ENCODE peak calls at places on chromosomes 11 and 22, in seven cellular contexts. One of them, this sample, is unnamed.
A peak's percentile ranks its signal among the peaks of the same experiment; 100 is the strongest.

GRCh38 chr11:71070490-71071455 is 181.6 kb downstream of the SHANK2 start:
- DNase-seq in ovary: no peak
- DNase-seq in thoracic aorta: no peak
- DNase-seq in testis: no peak
- DNase-seq in OCI-LY7: no peak
- DNase-seq in mucosa of descending colon: no peak
- DNase-seq in HepG2: no peak
- DNase-seq in this sample: no peak

GRCh38 chr22:29480512-29481264 is 670 bp downstream of the NEFH start:
- DNase-seq in ovary: peak; percentile 73
- DNase-seq in thoracic aorta: no peak
- DNase-seq in testis: peak; percentile 82
- DNase-seq in OCI-LY7: no peak
- DNase-seq in mucosa of descending colon: no peak
- DNase-seq in HepG2: no peak
- DNase-seq in this sample: no peak

GRCh38 chr22:21087119-21087518 is 41.4 kb downstream of the LRRC74B start:
- DNase-seq in ovary: no peak
- DNase-seq in thoracic aorta: no peak
- DNase-seq in testis: no peak
- DNase-seq in OCI-LY7: no peak
- DNase-seq in mucosa of descending colon: no peak
- DNase-seq in HepG2: no peak
- DNase-seq in this sample: no peak

GRCh38 chr11:71300187-71300586 is 47.8 kb upstream of the SHANK2 start:
- DNase-seq in ovary: no peak
- DNase-seq in thoracic aorta: no peak
- DNase-seq in testis: no peak
- DNase-seq in OCI-LY7: no peak
- DNase-seq in mucosa of descending colon: no peak
- DNase-seq in HepG2: no peak
- DNase-seq in this sample: no peak

GRCh38 chr11:118953265-118953664 is 2.8 kb upstream of the UPK2 start:
- DNase-seq in ovary: no peak
- DNase-seq in thoracic aorta: no peak
- DNase-seq in testis: peak; percentile 29
- DNase-seq in OCI-LY7: peak; percentile 42
- DNase-seq in mucosa of descending colon: no peak
- DNase-seq in HepG2: no peak
- DNase-seq in this sample: peak; percentile 10

GRCh38 chr22:40030757-40031092 is 36.0 kb downstream of the FAM83F start:
- DNase-seq in ovary: peak; percentile 6
- DNase-seq in thoracic aorta: no peak
- DNase-seq in testis: no peak
- DNase-seq in OCI-LY7: no peak
- DNase-seq in mucosa of descending colon: no peak
- DNase-seq in HepG2: no peak
- DNase-seq in this sample: no peak

GRCh38 chr11:33723238-33723881 is 12.9 kb downstream of the CD59 start:
- DNase-seq in ovary: no peak
- DNase-seq in thoracic aorta: no peak
- DNase-seq in testis: no peak
- DNase-seq in OCI-LY7: no peak
- DNase-seq in mucosa of descending colon: no peak
- DNase-seq in HepG2: no peak
- DNase-seq in this sample: no peak

GRCh38 chr11:1862588-1863351 is 9.9 kb downstream of the LSP1 start:
- DNase-seq in ovary: no peak
- DNase-seq in thoracic aorta: no peak
- DNase-seq in testis: no peak
- DNase-seq in OCI-LY7: no peak
- DNase-seq in mucosa of descending colon: peak; percentile 48
- DNase-seq in HepG2: no peak
- DNase-seq in this sample: no peak

GRCh38 chr11:73152086-73152853 is 10.2 kb upstream of the FCHSD2 start:
- DNase-seq in ovary: no peak
- DNase-seq in thoracic aorta: no peak
- DNase-seq in testis: no peak
- DNase-seq in OCI-LY7: peak; percentile 92
- DNase-seq in mucosa of descending colon: no peak
- DNase-seq in HepG2: no peak
- DNase-seq in this sample: no peak

GRCh38 chr11:97764193-97764592 is 1256.6 kb upstream of the CNTN5 start:
- DNase-seq in ovary: no peak
- DNase-seq in thoracic aorta: no peak
- DNase-seq in testis: no peak
- DNase-seq in OCI-LY7: no peak
- DNase-seq in mucosa of descending colon: no peak
- DNase-seq in HepG2: no peak
- DNase-seq in this sample: no peak

GRCh38 chr11:2092956-2093412 is 46.2 kb downstream of the IGF2 start:
- DNase-seq in ovary: no peak
- DNase-seq in thoracic aorta: peak; percentile 15
- DNase-seq in testis: peak; percentile 60
- DNase-seq in OCI-LY7: no peak
- DNase-seq in mucosa of descending colon: peak; percentile 75
- DNase-seq in HepG2: no peak
- DNase-seq in this sample: peak; percentile 100

GRCh38 chr11:43315966-43316365 is 4.2 kb downstream of the API5 start:
- DNase-seq in ovary: no peak
- DNase-seq in thoracic aorta: no peak
- DNase-seq in testis: no peak
- DNase-seq in OCI-LY7: no peak
- DNase-seq in mucosa of descending colon: no peak
- DNase-seq in HepG2: no peak
- DNase-seq in this sample: no peak

GRCh38 chr11:43311791-43312607 is at the start of gene API5:
- DNase-seq in ovary: peak; percentile 86
- DNase-seq in thoracic aorta: peak; percentile 55
- DNase-seq in testis: peak; percentile 96
- DNase-seq in OCI-LY7: peak; percentile 96
- DNase-seq in mucosa of descending colon: peak; percentile 94
- DNase-seq in HepG2: peak; percentile 89
- DNase-seq in this sample: peak; percentile 89

DNA sequence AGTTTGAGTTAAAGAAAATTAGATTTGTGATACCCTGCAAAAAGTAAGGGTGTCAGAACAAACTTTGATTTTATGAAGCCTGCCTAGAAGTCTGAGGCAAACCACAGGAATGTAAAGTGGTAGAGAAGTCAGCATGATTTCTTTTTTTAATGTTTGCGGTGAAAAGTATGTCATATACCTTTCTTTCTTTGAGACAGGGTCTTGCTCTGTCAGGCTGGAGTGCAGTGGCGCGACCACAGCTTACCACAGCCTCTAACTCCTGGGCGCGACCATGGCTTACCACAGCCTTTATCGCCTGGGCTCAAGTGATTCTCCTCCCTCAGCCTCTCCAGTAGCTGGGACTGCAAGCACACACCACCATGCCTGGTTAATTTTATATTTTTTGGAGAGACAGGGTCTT is 4.7 kb downstream of the API5 start:
- DNase-seq in ovary: no peak
- DNase-seq in thoracic aorta: no peak
- DNase-seq in testis: no peak
- DNase-seq in OCI-LY7: no peak
- DNase-seq in mucosa of descending colon: no peak
- DNase-seq in HepG2: no peak
- DNase-seq in this sample: no peak
- H3K4me3 ChIP-seq in ovary: no peak overlapping the region
- H3K4me3 ChIP-seq in thoracic aorta: no peak overlapping the region
- H3K4me3 ChIP-seq in testis: no peak overlapping the region
- H3K4me3 ChIP-seq in OCI-LY7: no peak overlapping the region
- H3K4me3 ChIP-seq in mucosa of descending colon: no peak overlapping the region
- H3K4me3 ChIP-seq in HepG2: no peak overlapping the region
- H3K4me3 ChIP-seq in this sample: no peak overlapping the region

GRCh38 chr11:38043060-38043459 is 1445.0 kb upstream of the RAG2 start:
- DNase-seq in ovary: no peak
- DNase-seq in thoracic aorta: no peak
- DNase-seq in testis: no peak
- DNase-seq in OCI-LY7: no peak
- DNase-seq in mucosa of descending colon: no peak
- DNase-seq in HepG2: no peak
- DNase-seq in this sample: no peak
- TF ChIP-seq CTCF in ovary: no peak
- TF ChIP-seq CTCF in thoracic aorta: no peak
- TF ChIP-seq CTCF in testis: no peak
- TF ChIP-seq CTCF in OCI-LY7: no peak
- TF ChIP-seq CTCF in mucosa of descending colon: no peak
- TF ChIP-seq CTCF in HepG2: no peak
- TF ChIP-seq CTCF in this sample: no peak

DNA sequence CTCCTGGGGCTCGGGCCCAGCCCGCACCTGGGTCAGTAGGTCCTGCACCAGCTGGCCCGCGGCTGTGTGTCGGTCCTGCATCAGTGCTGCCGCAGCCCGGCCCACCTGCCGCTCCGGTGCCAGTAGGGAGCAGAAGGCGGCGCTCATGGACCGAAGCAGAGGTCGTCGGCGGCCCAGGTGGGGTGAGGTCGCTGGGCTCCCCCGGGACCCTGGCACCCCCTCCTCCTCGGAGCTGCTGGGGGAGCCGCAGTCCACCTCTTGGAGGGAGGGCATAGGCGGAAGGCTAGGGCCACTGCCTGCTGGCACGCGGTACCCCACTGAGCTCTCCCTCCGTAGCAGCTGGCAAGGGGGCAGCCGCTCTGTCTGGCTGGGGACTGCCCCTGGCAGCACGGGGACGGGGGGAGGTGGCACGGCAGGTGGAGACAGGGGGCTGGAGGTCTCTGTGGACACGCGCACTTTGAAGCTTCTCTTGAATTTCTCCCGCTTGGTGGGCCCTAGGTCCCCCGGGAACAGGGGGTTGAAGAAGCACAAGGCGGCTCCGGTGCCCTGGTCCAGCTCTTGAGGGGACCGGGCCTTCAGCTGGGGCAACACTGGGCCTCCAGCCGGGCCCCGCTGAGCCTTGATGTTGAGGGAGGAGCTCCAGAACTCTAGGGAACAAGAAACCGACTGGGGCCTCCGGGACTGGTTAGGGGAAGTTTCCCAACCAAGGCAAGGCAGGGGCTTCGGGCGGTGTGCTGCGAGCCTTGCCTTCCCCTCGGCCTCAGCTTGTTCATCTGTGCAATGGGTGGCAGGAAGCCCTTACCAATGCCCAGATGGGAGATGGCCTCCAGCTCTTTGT is 1.4 kb downstream of the RIN1 start:
- DNase-seq in ovary: peak; percentile 31
- DNase-seq in thoracic aorta: no peak
- DNase-seq in testis: no peak
- DNase-seq in OCI-LY7: no peak
- DNase-seq in mucosa of descending colon: peak; percentile 55
- DNase-seq in HepG2: no peak
- DNase-seq in this sample: peak; percentile 85
- H3K4me1 ChIP-seq in ovary: peaks cover 13% of the 10 kb centered on the region
- H3K4me1 ChIP-seq in thoracic aorta: peaks cover 13% of the 10 kb centered on the region
- H3K4me1 ChIP-seq in testis: peaks cover 14% of the 10 kb centered on the region
- H3K4me1 ChIP-seq in OCI-LY7: peaks cover 14% of the 10 kb centered on the region
- H3K4me1 ChIP-seq in mucosa of descending colon: peaks cover 19% of the 10 kb centered on the region
- H3K4me1 ChIP-seq in HepG2: peaks cover 23% of the 10 kb centered on the region
- H3K4me1 ChIP-seq in this sample: peaks cover 10% of the 10 kb centered on the region

DNA sequence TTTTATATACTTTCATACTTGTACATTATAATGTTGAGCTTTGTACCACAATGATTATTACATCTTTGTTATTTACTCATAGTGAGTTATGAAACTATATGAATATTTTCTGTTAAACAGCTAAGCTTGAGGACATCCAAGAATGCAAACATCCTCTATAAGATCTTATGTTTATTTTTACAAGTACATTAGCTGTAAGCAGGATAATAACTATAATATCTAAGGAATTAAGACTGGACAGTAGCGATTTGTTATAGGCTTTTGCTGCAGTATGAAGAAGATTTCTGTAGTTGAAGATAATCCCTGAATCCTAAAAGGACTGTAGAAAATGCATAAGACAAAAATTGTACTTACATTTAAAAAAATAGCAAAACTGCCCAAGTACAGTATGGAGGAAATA is 176.0 kb downstream of the METTL15 start:
- DNase-seq in ovary: no peak
- DNase-seq in thoracic aorta: no peak
- DNase-seq in testis: no peak
- DNase-seq in OCI-LY7: no peak
- DNase-seq in mucosa of descending colon: no peak
- DNase-seq in HepG2: no peak
- DNase-seq in this sample: no peak
- H3K4me3 ChIP-seq in ovary: no peak overlapping the region
- H3K4me3 ChIP-seq in thoracic aorta: no peak overlapping the region
- H3K4me3 ChIP-seq in testis: no peak overlapping the region
- H3K4me3 ChIP-seq in OCI-LY7: no peak overlapping the region
- H3K4me3 ChIP-seq in mucosa of descending colon: no peak overlapping the region
- H3K4me3 ChIP-seq in HepG2: no peak overlapping the region
- H3K4me3 ChIP-seq in this sample: no peak overlapping the region

GRCh38 chr11:77073328-77074001 is 6.7 kb downstream of the CAPN5 start:
- DNase-seq in ovary: peak; percentile 92
- DNase-seq in thoracic aorta: peak; percentile 81
- DNase-seq in testis: peak; percentile 92
- DNase-seq in OCI-LY7: no peak
- DNase-seq in mucosa of descending colon: peak; percentile 92
- DNase-seq in HepG2: peak; percentile 45
- DNase-seq in this sample: peak; percentile 54
- TF ChIP-seq CTCF in ovary: peak; percentile 24
- TF ChIP-seq CTCF in thoracic aorta: peak; percentile 45
- TF ChIP-seq CTCF in testis: peak; percentile 28
- TF ChIP-seq CTCF in OCI-LY7: no peak
- TF ChIP-seq CTCF in mucosa of descending colon: peak; percentile 56
- TF ChIP-seq CTCF in HepG2: peak; percentile 60
- TF ChIP-seq CTCF in this sample: no peak

DNA sequence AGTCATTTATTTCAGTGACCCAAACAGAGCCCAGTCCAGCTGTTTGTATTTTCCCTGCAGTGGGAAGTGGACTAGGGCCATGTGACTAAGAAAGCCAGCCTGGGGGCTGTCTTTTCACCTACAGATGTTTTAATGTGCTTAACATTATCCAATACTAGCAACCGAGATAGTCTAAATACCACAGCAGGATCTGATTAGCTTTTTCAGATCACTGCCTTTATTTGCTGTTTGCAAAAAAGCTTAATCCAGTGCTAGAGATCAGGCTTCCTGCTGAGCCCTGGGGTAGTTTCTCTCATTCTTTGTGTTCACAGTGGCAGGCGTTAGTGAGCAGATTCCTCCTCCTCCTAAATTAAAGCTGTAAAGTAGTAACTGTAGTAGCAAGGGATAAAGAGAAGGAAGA is 35.0 kb downstream of the ZC3H12C start:
- DNase-seq in ovary: no peak
- DNase-seq in thoracic aorta: no peak
- DNase-seq in testis: no peak
- DNase-seq in OCI-LY7: no peak
- DNase-seq in mucosa of descending colon: no peak
- DNase-seq in HepG2: no peak
- DNase-seq in this sample: no peak
- H3K4me1 ChIP-seq in ovary: peaks cover 3% of the 10 kb centered on the region
- H3K4me1 ChIP-seq in thoracic aorta: no peaks in the 10 kb centered on the region
- H3K4me1 ChIP-seq in testis: no peaks in the 10 kb centered on the region
- H3K4me1 ChIP-seq in OCI-LY7: no peaks in the 10 kb centered on the region
- H3K4me1 ChIP-seq in mucosa of descending colon: no peaks in the 10 kb centered on the region
- H3K4me1 ChIP-seq in HepG2: peaks cover 9% of the 10 kb centered on the region
- H3K4me1 ChIP-seq in this sample: no peaks in the 10 kb centered on the region